ENCODE peak calls at places on chromosomes 4 and X, in four cellular contexts. D is PC-3, T is neural progenitor cell, M is GM23248. H is an unnamed sample.
A peak's percentile ranks its signal among the peaks of the same experiment; 100 is the strongest.

GRCh38 chr4:20403317-20403716 is 151.6 kb downstream of the SLIT2 start:
- DNase-seq in D (no peak), T (no peak), M (no peak), H (no peak)

GRCh38 chr4:91064157-91064853 is 937.1 kb downstream of the CCSER1 start:
- DNase-seq in T (peak; percentile 80), M (no peak), D (peak; percentile 7), H (no peak)

GRCh38 chr4:146308951-146309350 is 94.6 kb downstream of the REELD1 start:
- DNase-seq in M (peak; percentile 19), T (no peak), D (no peak), H (no peak)

GRCh38 chr4:155569960-155570515 is 96.6 kb upstream of the GUCY1A1 start:
- DNase-seq in T (no peak), D (no peak), M (peak; percentile 84), H (peak; percentile 25)

GRCh38 chrX:13226214-13226613 is 93.6 kb downstream of the ATXN3L start:
- DNase-seq in D (no peak), T (no peak), M (no peak), H (no peak)

GRCh38 chr4:153160856-153161598 is 43.2 kb upstream of the TRIM2 start:
- DNase-seq in M (no peak), D (no peak), T (no peak), H (no peak)

GRCh38 chr4:26753642-26754041 is 107.0 kb upstream of the STIM2 start:
- DNase-seq in D (peak; percentile 32), T (no peak), M (peak; percentile 1), H (peak; percentile 23)

GRCh38 chr4:123821861-123822260 is 425.3 kb downstream of the SPRY1 start:
- DNase-seq in D (peak; percentile 2), M (no peak), T (no peak), H (no peak)

GRCh38 chr4:108110450-108110849 is 58.3 kb downstream of the LEF1 start:
- DNase-seq in M (no peak), T (no peak), D (no peak), H (no peak)

GRCh38 chrX:129678176-129678880 is 23.6 kb upstream of the APLN start:
- DNase-seq in T (peak; percentile 23), D (peak; percentile 81), M (peak; percentile 62), H (no peak)

GRCh38 chrX:114906978-114907510 is 110.4 kb downstream of the IL13RA2 start:
- DNase-seq in D (no peak), M (no peak), T (peak; percentile 77), H (no peak)

GRCh38 chrX:13939741-13940597 is 89.7 kb downstream of the GEMIN8 start:
- DNase-seq in M (no peak), T (peak; percentile 4), D (no peak), H (no peak)

GRCh38 chr4:165355900-165356300 is 22.9 kb upstream of the CPE start:
- DNase-seq in D (peak; percentile 54), T (peak; percentile 78), M (peak; percentile 64), H (peak; percentile 25)

GRCh38 chr4:95431678-95432077 is 117.1 kb downstream of the UNC5C start:
- DNase-seq in T (no peak), D (no peak), M (no peak), H (no peak)

GRCh38 chrX:2888309-2888708 is 40.8 kb downstream of the ARSD start:
- DNase-seq in M (no peak), D (no peak), T (no peak), H (no peak)

DNA sequence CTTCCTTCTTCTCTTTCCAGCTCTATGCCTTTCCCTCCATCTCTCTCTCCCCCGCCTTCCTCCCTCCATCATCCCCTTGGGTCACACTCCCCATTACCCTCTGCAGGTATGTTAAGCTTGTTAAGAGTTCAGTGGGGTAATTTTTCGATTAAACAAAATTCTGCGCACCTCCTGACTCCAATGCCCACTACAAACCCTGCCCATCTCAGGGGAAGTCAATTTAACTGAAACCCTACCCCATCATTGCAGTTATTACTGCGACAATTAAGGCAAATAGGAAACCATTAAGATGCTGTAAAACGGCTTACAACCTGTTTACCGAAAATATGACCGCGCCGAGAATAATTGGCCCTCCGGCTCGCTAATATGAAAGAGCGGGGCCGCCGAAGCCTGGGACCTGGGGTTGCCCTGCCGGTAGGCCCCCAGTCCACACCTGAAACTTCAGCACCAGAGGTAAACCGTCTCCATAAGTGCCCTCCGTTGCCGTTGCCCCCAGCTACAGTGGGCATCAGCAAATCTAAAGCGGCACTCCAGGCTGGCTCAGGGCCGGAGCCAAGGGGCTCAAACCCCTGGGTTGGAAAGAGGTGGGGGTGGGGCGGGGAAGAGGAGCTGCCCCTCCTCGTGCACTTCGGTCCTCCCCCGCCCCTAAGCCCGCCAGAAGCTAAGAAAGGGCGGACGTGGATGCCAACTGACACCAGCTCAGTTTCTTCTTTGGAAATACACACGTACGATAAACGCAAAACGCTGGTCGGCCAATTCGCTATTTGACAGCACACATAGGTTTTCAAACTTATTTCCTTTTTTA is 4.8 kb downstream of the ARX start:
- DNase-seq in T (peak; percentile 54), M (no peak), D (no peak), H (no peak)
- H3K27me3 ChIP-seq in T (peaks cover 99% of the 10 kb centered on the region), M (peaks cover 60% of the 10 kb centered on the region), D (peaks cover 64% of the 10 kb centered on the region), H (peaks cover 80% of the 10 kb centered on the region)

GRCh38 chr4:184313710-184314659 is 96.3 kb upstream of the ENPP6 start:
- DNase-seq in D (no peak), M (no peak), T (no peak), H (no peak)
- H3K4me2 ChIP-seq in D (no peak overlapping the region), M (no peak overlapping the region), T (no peak overlapping the region), H (no peak overlapping the region)

GRCh38 chrX:40154853-40155616 is 57.3 kb upstream of the BCOR start:
- DNase-seq in T (peak; percentile 91), M (peak; percentile 63), D (peak; percentile 31), H (peak; percentile 95)
- H3K9me3 ChIP-seq in T (no peaks in the 10 kb centered on the region), M (no peaks in the 10 kb centered on the region), D (no peaks in the 10 kb centered on the region), H (no peaks in the 10 kb centered on the region)

GRCh38 chrX:16873106-16873505 is 2.9 kb upstream of the RBBP7 start:
- DNase-seq in M (no peak), D (peak; percentile 6), T (no peak), H (no peak)

GRCh38 chrX:16870861-16871584 is 861 bp upstream of the RBBP7 start:
- DNase-seq in M (peak; percentile 31), D (peak; percentile 27), T (peak; percentile 85), H (no peak)

GRCh38 chrX:16876696-16877095 is 6.5 kb upstream of the RBBP7 start:
- DNase-seq in M (no peak), T (no peak), D (no peak), H (no peak)

GRCh38 chrX:16870095-16870860 is at the start of gene RBBP7:
- DNase-seq in M (peak; percentile 91), T (peak; percentile 98), D (peak; percentile 90), H (peak; percentile 99)

GRCh38 chrX:16874458-16875095 is 4.4 kb upstream of the RBBP7 start:
- DNase-seq in M (no peak), D (no peak), T (no peak), H (no peak)
- H3K27me3 ChIP-seq in M (no peaks in the 10 kb centered on the region), D (no peaks in the 10 kb centered on the region), T (peaks cover 37% of the 10 kb centered on the region), H (peaks cover 64% of the 10 kb centered on the region)

GRCh38 chr4:112029642-112030235 is 115.5 kb upstream of the FAM241A start:
- DNase-seq in D (no peak), T (peak; percentile 14), M (peak; percentile 53), H (no peak)
- H3K4me2 ChIP-seq in D (no peak overlapping the region), T (no peak overlapping the region), M (no peak overlapping the region), H (no peak overlapping the region)

DNA sequence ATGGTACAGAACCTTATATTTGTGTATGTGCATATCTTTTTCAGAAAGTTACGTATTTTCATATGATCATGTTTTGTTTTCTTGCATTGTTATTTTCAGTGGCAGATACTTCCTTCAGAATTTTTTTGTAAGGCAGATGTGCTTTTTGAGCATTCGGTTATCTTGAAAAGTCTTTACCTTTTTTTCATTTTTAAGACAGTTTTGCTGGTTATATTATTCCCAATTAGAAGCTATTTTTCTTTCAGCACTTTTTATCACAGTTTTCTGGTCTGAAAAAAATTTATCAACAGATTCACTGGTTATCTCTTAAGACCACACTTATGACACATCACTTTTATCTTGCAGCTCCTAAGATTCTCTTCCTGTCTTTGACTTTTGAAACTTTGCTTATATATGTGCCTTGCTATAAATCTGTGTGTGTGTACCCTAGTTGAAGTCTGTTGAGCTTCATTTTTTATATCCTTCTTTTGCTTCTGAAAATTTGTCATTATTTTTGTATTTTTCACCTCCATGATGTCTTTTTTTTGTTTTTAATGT is 53.1 kb downstream of the ZNF732 start:
- DNase-seq in M (no peak), D (no peak), T (no peak), H (no peak)
- H3K9me3 ChIP-seq in M (peaks cover 15% of the 10 kb centered on the region), D (peaks cover 46% of the 10 kb centered on the region), T (peaks cover 67% of the 10 kb centered on the region), H (peaks cover 29% of the 10 kb centered on the region)

GRCh38 chr4:179437962-179438361 is 1995.7 kb upstream of the AGA start:
- DNase-seq in M (no peak), D (no peak), T (no peak), H (no peak)
- H3K27me3 ChIP-seq in M (no peaks in the 10 kb centered on the region), D (no peaks in the 10 kb centered on the region), T (no peaks in the 10 kb centered on the region), H (no peaks in the 10 kb centered on the region)

GRCh38 chr4:83626245-83626843 is 90.4 kb downstream of the GPAT3 start:
- DNase-seq in D (no peak), M (no peak), T (no peak), H (no peak)

GRCh38 chr4:83631066-83631465 is 95.2 kb downstream of the GPAT3 start:
- DNase-seq in M (peak; percentile 29), T (no peak), D (no peak), H (peak; percentile 38)

GRCh38 chr4:83625807-83626206 is 89.9 kb downstream of the GPAT3 start:
- DNase-seq in D (no peak), T (no peak), M (no peak), H (no peak)

DNA sequence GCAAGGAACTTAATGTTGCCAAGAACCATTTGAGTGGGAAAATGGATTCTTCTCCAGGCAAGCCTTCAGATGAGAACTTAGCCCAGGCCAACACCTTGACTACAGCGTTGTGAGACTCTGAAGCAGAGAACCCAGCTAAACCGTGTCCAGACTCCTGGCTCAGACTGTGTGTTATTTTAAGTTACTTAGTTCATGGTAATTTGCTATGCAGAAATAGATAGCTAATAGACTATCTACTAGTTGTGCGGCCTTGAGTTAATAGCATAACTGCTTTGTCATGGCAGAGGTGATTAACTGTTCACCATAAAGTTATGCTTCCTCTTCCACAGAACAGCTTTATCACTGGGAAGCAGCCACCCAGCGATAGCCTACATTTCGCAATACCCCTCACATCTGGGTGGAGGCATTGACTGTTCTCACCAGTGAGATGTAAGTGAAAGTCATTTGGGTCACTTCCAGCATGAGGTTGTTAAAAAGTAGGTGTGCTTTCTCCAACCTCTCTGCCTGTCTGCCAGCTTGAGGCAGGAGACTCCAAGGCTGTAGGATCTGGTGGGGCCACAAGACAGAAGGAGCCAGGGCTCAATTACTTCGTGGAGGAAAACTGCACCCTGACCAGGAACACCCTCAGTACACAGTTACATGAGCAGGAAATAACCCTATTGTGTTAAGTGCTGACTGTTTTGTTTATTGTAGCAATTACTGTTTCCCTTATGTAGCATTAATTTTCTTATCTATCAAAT is 94.2 kb downstream of the GPAT3 start:
- DNase-seq in D (peak; percentile 25), M (peak; percentile 60), T (no peak), H (peak; percentile 38)
- H3K4me2 ChIP-seq in D (no peak overlapping the region), M (no peak overlapping the region), T (no peak overlapping the region), H (no peak overlapping the region)

DNA sequence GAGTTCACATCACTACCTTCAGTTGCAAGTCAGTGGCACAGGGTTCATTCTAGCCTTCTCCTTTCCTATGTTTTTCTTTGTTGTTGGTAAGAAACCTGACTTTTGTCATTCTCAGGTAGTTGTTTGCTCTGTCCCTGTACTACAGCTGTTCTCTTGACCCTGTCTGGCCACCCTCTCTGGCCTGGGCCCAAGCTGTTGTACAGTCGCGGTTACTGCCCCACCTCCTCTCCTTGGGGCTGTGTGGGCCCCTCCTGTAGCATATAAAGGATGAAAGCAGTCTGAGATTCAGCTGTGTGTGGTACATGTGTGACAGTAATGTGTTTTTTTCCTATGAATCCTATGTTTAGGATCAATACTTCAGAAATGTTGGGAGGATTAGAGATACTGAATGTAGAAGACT is 12.5 kb downstream of the MOB1B start:
- DNase-seq in D (peak; percentile 23), T (no peak), M (no peak), H (no peak)
- H3K9me3 ChIP-seq in D (no peaks in the 10 kb centered on the region), T (no peaks in the 10 kb centered on the region), M (no peaks in the 10 kb centered on the region), H (no peaks in the 10 kb centered on the region)